ENCODE peak calls at places on chromosomes 11 and 22, in five cellular contexts. X is endothelial cell; R is stimulated activated CD4-positive, alpha-beta T cell treated with anti-CD3 and anti-CD28 coated beads, Interleukin-2, amount 100 ng/mL, for 48 hours; I is astrocyte of the spinal cord; P is sciatic nerve. T is an unnamed sample.

GRCh38 chr11:31809857-31810778 is 1.0 kb downstream of the PAX6 start:
- DNase-seq in X (peak; percentile 56), R (no peak), I (peak; percentile 62), P (no peak), T (no peak)

GRCh38 chr11:47376543-47377371 is 1.6 kb downstream of the SPI1 start:
- DNase-seq in X (no peak), R (no peak), I (no peak), P (no peak), T (no peak)

GRCh38 chr11:47083913-47084312 is 92.8 kb downstream of the ARFGAP2 start:
- DNase-seq in X (no peak), R (no peak), I (peak; percentile 67), P (no peak), T (no peak)

GRCh38 chr22:50206599-50206998 is 5.8 kb downstream of the SELENOO start:
- DNase-seq in X (peak; percentile 59), R (no peak), I (no peak), P (no peak), T (no peak)

GRCh38 chr11:12822623-12823022 is 148.4 kb downstream of the TEAD1 start:
- DNase-seq in X (no peak), R (no peak), I (no peak), P (no peak), T (no peak)

GRCh38 chr11:47607380-47607779 is 13.2 kb upstream of the C1QTNF4 start:
- DNase-seq in X (no peak), R (no peak), I (peak; percentile 91), P (no peak), T (no peak)

GRCh38 chr11:63017306-63017974 is 1.8 kb upstream of the SLC22A8 start:
- DNase-seq in X (no peak), R (no peak), I (no peak), P (peak; percentile 35), T (no peak)

GRCh38 chr11:64753380-64754123 is 6.2 kb downstream of the PYGM start:
- DNase-seq in X (no peak), R (no peak), I (no peak), P (peak; percentile 59), T (no peak)

GRCh38 chr11:64444838-64445441 is 86.0 kb downstream of the RPS6KA4 start:
- DNase-seq in X (no peak), R (no peak), I (no peak), P (no peak), T (no peak)

GRCh38 chr11:64571050-64571409 is 20.0 kb upstream of the SLC22A12 start:
- DNase-seq in X (no peak), R (no peak), I (no peak), P (no peak), T (no peak)

GRCh38 chr11:76805206-76805913 is 22.2 kb downstream of the TSKU start:
- DNase-seq in X (no peak), R (peak; percentile 35), I (no peak), P (no peak), T (no peak)

GRCh38 chr11:93861808-93862207 is 11.4 kb upstream of the VSTM5 start:
- DNase-seq in X (no peak), R (no peak), I (no peak), P (no peak), T (no peak)

GRCh38 chr11:20337526-20338154 is 25.9 kb upstream of the HTATIP2 start:
- DNase-seq in X (peak; percentile 44), R (no peak), I (peak; percentile 29), P (no peak), T (no peak)

GRCh38 chr11:8720376-8720775 is 37.8 kb downstream of the RPL27A start:
- DNase-seq in X (no peak), R (no peak), I (no peak), P (no peak), T (no peak)

GRCh38 chr22:46007003-46007847 is 30.3 kb upstream of the WNT7B start:
- DNase-seq in X (no peak), R (no peak), I (peak; percentile 72), P (peak; percentile 79), T (no peak)

GRCh38 chr11:68066742-68067141 is 27.9 kb downstream of the TCIRG1 start:
- DNase-seq in X (peak; percentile 5), R (no peak), I (peak; percentile 68), P (no peak), T (no peak)

GRCh38 chr11:72951193-72951592 is 137.0 kb downstream of the ATG16L2 start:
- DNase-seq in X (no peak), R (no peak), I (no peak), P (no peak), T (no peak)

GRCh38 chr22:35910013-35910860 is 118.4 kb downstream of the RBFOX2 start:
- DNase-seq in X (no peak), R (no peak), I (peak; percentile 25), P (no peak), T (no peak)

GRCh38 chr11:46374815-46375214 is 6.7 kb upstream of the MDK start:
- DNase-seq in X (no peak), R (no peak), I (no peak), P (no peak), T (no peak)

GRCh38 chr11:2791139-2791520 is 91.3 kb upstream of the KCNQ1OT1 start:
- DNase-seq in X (no peak), R (no peak), I (no peak), P (peak; percentile 58), T (no peak)

GRCh38 chr11:1546536-1547466 is 25.3 kb downstream of the DUSP8 start:
- DNase-seq in X (peak; percentile 59), R (peak; percentile 46), I (no peak), P (no peak), T (peak; percentile 72)

T was measured in stimulated activated effector memory CD8-positive, alpha-beta T cell treated with anti-CD3 and anti-CD28 coated beads, Interleukin-12 subunit alpha, Interleukin-12 subunit beta, amount 100 ng/mL, for 72 hours.